ENCODE peak calls at places on chromosomes 3 and 15, in seven cellular contexts. N is brain microvascular endothelial cell, V is suprapubic skin, H is epithelial cell of esophagus, T is GM12865, I is neural progenitor cell, S is HFF-Myc. M is an unnamed sample.

GRCh38 chr3:171770689-171771620 is 39.3 kb downstream of the PLD1 start:
- DNase-seq in N (peak; percentile 80), V (no peak), H (peak; percentile 94), T (peak; percentile 75), I (no peak), S (peak; percentile 37), M (peak; percentile 60)

GRCh38 chr3:30227571-30228301 is 378.7 kb upstream of the TGFBR2 start:
- DNase-seq in N (peak; percentile 71), V (no peak), H (peak; percentile 68), T (no peak), I (no peak), S (no peak), M (no peak)

GRCh38 chr15:54131410-54131809 is 153.2 kb downstream of the UNC13C start:
- DNase-seq in N (peak; percentile 19), V (no peak), H (peak; percentile 64), T (no peak), I (no peak), S (no peak), M (no peak)

GRCh38 chr15:90097475-90097874 is 4.8 kb downstream of the IDH2 start:
- DNase-seq in N (no peak), V (no peak), H (no peak), T (peak; percentile 93), I (no peak), S (no peak), M (no peak)

GRCh38 chr15:94125131-94125530 is 106.2 kb upstream of the MCTP2 start:
- DNase-seq in N (no peak), V (no peak), H (no peak), T (no peak), I (no peak), S (no peak), M (no peak)

GRCh38 chr3:172221550-172221949 is 182.2 kb downstream of the FNDC3B start:
- DNase-seq in N (no peak), V (no peak), H (peak; percentile 81), T (no peak), I (no peak), S (no peak), M (no peak)

GRCh38 chr15:66004618-66005262 is 135.4 kb downstream of the RAB11A start:
- DNase-seq in N (peak; percentile 26), V (no peak), H (peak; percentile 50), T (peak; percentile 22), I (peak; percentile 78), S (no peak), M (no peak)

GRCh38 chr3:146501752-146502151 is 32.4 kb upstream of the PLSCR2 start:
- DNase-seq in N (no peak), V (no peak), H (no peak), T (peak; percentile 7), I (no peak), S (no peak), M (no peak)

GRCh38 chr15:93143186-93143585 is 54.2 kb upstream of the RGMA start:
- DNase-seq in N (no peak), V (no peak), H (no peak), T (no peak), I (no peak), S (no peak), M (no peak)

GRCh38 chr3:176939022-176939817 is 258.1 kb downstream of the TBL1XR1 start:
- DNase-seq in N (peak; percentile 51), V (no peak), H (peak; percentile 87), T (peak; percentile 79), I (peak; percentile 76), S (peak; percentile 61), M (peak; percentile 48)

GRCh38 chr15:64051645-64052259 is 5.5 kb upstream of the DAPK2 start:
- DNase-seq in N (no peak), V (no peak), H (no peak), T (no peak), I (no peak), S (no peak), M (no peak)

GRCh38 chr3:155321418-155321817 is 27.9 kb upstream of the STRIT1 start:
- DNase-seq in N (no peak), V (no peak), H (no peak), T (no peak), I (no peak), S (no peak), M (no peak)

GRCh38 chr15:101348643-101349496 is 53.8 kb upstream of the SNRPA1 start:
- DNase-seq in N (no peak), V (no peak), H (peak; percentile 74), T (no peak), I (no peak), S (no peak), M (peak; percentile 62)

GRCh38 chr15:89105147-89105546 is 16.9 kb downstream of the ABHD2 start:
- DNase-seq in N (peak; percentile 87), V (no peak), H (peak; percentile 79), T (no peak), I (no peak), S (peak; percentile 81), M (peak; percentile 94)

GRCh38 chr3:8755564-8756237 is 13.7 kb downstream of the OXTR start:
- DNase-seq in N (no peak), V (no peak), H (no peak), T (no peak), I (no peak), S (no peak), M (no peak)

GRCh38 chr3:128784228-128784627 is 58.2 kb downstream of the RAB7A start:
- DNase-seq in N (no peak), V (no peak), H (peak; percentile 36), T (peak; percentile 25), I (peak; percentile 82), S (no peak), M (no peak)

GRCh38 chr15:31338879-31339557 is 12.4 kb downstream of the KLF13 start:
- DNase-seq in N (peak; percentile 88), V (no peak), H (no peak), T (peak; percentile 71), I (no peak), S (no peak), M (no peak)

GRCh38 chr15:66651198-66651597 is 50.8 kb upstream of the SMAD6 start:
- DNase-seq in N (no peak), V (no peak), H (no peak), T (no peak), I (no peak), S (no peak), M (no peak)

GRCh38 chr15:85542895-85543331 is 162.5 kb downstream of the AKAP13 start:
- DNase-seq in N (no peak), V (no peak), H (peak; percentile 67), T (peak; percentile 23), I (no peak), S (no peak), M (no peak)

GRCh38 chr3:137709011-137709601 is 55.0 kb upstream of the SOX14 start:
- DNase-seq in N (peak; percentile 1), V (no peak), H (peak; percentile 39), T (peak; percentile 27), I (peak; percentile 51), S (no peak), M (no peak)

GRCh38 chr3:187737401-187738088 is 7.7 kb downstream of the BCL6 start:
- DNase-seq in N (peak; percentile 64), V (peak; percentile 89), H (peak; percentile 84), T (no peak), I (peak; percentile 74), S (no peak), M (no peak)

GRCh38 chr3:81195483-81195882 is 566.0 kb downstream of the GBE1 start:
- DNase-seq in N (no peak), V (no peak), H (no peak), T (no peak), I (no peak), S (no peak), M (no peak)
- H3K4me3 ChIP-seq in N (no peak overlapping the region), V (no peak overlapping the region), H (no peak overlapping the region), T (no peak overlapping the region), I (no peak overlapping the region), S (no peak overlapping the region), M (no peak overlapping the region)

GRCh38 chr3:59922226-59922625 is 872.4 kb upstream of the CFAP20DC start:
- DNase-seq in N (no peak), V (no peak), H (no peak), T (no peak), I (no peak), S (no peak), M (no peak)
- TF ChIP-seq CTCF in N (no peak), V (no peak), H (no peak), T (no peak), I (no peak), S (no peak), M (no peak)

DNA sequence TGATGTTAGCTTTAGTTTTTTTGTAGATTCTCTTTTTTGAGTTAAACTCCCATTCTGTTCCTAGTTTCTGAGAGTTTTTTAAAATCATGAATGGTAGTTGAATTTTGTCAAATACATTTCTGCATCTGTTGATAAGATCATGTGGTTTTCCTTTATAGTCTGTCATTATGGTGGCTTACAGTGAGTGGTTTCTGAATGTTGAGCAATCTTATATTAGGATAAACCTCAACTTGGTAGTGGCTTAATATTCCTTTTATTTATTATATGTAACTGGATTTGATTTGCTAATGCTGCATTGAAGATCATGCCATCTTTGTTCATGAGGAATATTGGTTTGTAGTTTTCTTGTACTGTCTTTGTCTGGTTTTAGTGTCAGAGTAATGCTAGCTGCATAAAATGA is 34.9 kb downstream of the NEO1 start:
- DNase-seq in N (no peak), V (no peak), H (no peak), T (no peak), I (no peak), S (no peak), M (no peak)
- H3K4me3 ChIP-seq in N (no peak overlapping the region), V (no peak overlapping the region), H (no peak overlapping the region), T (no peak overlapping the region), I (no peak overlapping the region), S (no peak overlapping the region), M (no peak overlapping the region)

GRCh38 chr15:29934251-29934650 is 112.0 kb upstream of the TJP1 start:
- DNase-seq in N (peak; percentile 63), V (no peak), H (peak; percentile 87), T (no peak), I (no peak), S (no peak), M (no peak)

GRCh38 chr15:29937956-29938355 is 115.7 kb upstream of the TJP1 start:
- DNase-seq in N (no peak), V (no peak), H (peak; percentile 88), T (no peak), I (no peak), S (no peak), M (no peak)

GRCh38 chr15:29936353-29937049 is 114.2 kb upstream of the TJP1 start:
- DNase-seq in N (no peak), V (no peak), H (peak; percentile 90), T (no peak), I (no peak), S (no peak), M (no peak)

GRCh38 chr15:29933043-29933442 is 110.8 kb upstream of the TJP1 start:
- DNase-seq in N (no peak), V (no peak), H (no peak), T (no peak), I (no peak), S (no peak), M (no peak)

DNA sequence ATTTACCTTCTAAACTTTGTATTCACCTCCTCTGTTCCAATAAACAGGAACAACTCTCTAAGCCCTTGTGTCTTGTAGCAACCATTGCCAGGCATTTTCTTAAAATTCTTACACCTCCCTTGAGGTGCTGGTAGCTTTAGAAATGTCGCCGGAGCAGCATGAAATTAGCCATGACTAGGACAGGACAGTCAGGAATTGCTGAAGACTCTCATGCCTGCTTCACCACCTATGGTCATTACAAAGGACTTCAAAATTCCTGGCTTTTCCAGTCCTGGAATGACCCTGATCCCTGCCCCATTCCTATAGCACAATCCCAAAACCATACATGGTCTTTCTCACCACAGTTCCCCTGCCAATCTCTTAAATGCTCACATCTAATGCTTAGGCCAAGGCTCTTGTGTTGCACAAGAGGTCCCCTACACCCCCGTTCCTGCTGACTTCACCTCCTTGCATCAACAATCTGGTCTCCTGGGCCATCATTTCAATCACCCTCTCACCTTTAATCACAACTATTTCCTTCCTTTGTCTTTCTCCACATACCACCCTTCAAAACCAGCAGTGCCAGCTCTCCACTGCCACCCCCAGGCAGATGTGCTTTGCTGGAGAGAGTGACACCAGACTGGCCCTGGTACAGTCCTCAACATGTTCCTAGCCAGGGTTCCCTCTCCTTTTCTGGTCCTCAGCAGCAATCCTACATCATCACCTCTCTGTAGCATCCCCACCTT is 113.2 kb upstream of the TJP1 start:
- DNase-seq in N (no peak), V (no peak), H (peak; percentile 29), T (no peak), I (no peak), S (no peak), M (no peak)
- TF ChIP-seq CTCF in N (peak; percentile 45), V (no peak), H (no peak), T (no peak), I (no peak), S (no peak), M (peak; percentile 22)

M was measured in retinal pigment epithelial cell.